ENCODE peak calls at places on chromosomes 11 and 22, in six cellular contexts. V is cardiac fibroblast, E is thoracic aorta, W is HL-60, I is breast epithelium, R is tibial artery. D is an unnamed sample.

GRCh38 chr22:49448546-49448945 is 379.1 kb downstream of the BRD1 start:
- DNase-seq in E (no peak), R (no peak), I (no peak), W (no peak), V (no peak), D (no peak)

GRCh38 chr22:48147831-48148230 is 1385.4 kb downstream of the TBC1D22A start:
- DNase-seq in V (no peak), R (no peak), W (no peak), I (no peak), E (no peak), D (no peak)

GRCh38 chr22:27222178-27222577 is 564.8 kb downstream of the MIAT start:
- DNase-seq in W (no peak), R (no peak), I (no peak), E (no peak), V (no peak), D (no peak)

GRCh38 chr11:26028294-26028954 is 303.5 kb upstream of the ANO3 start:
- DNase-seq in W (no peak), V (peak; percentile 69), E (no peak), R (no peak), I (no peak), D (no peak)

GRCh38 chr11:58513747-58514367 is 6.0 kb upstream of the OR5B21 start:
- DNase-seq in I (no peak), E (no peak), W (no peak), V (peak; percentile 86), R (no peak), D (peak; percentile 47)

GRCh38 chr11:18617688-18618340 is 16.3 kb downstream of the SPTY2D1 start:
- DNase-seq in W (no peak), I (no peak), R (no peak), E (no peak), V (peak; percentile 57), D (no peak)

GRCh38 chr11:70407121-70407520 is 8.8 kb downstream of the CTTN start:
- DNase-seq in I (no peak), W (no peak), E (no peak), R (no peak), V (no peak), D (no peak)

GRCh38 chr11:2788751-2789140 is 89.0 kb upstream of the KCNQ1OT1 start:
- DNase-seq in W (no peak), V (no peak), E (no peak), R (no peak), I (no peak), D (no peak)

GRCh38 chr11:30342736-30343166 is 19.8 kb downstream of the ARL14EP start:
- DNase-seq in E (no peak), V (no peak), R (no peak), W (peak; percentile 54), I (no peak), D (no peak)

GRCh38 chr11:64000026-64000739 is 13.9 kb downstream of the OTUB1 start:
- DNase-seq in I (peak; percentile 65), V (peak; percentile 68), E (no peak), W (peak; percentile 56), R (peak; percentile 51), D (peak; percentile 79)

GRCh38 chr11:16081756-16082531 is 274.4 kb downstream of the SOX6 start:
- DNase-seq in R (no peak), W (no peak), I (no peak), E (no peak), V (no peak), D (no peak)

GRCh38 chr11:14907411-14908213 is 15.6 kb upstream of the CYP2R1 start:
- DNase-seq in W (no peak), I (peak; percentile 71), V (peak; percentile 67), E (peak; percentile 33), R (peak; percentile 78), D (peak; percentile 81)

GRCh38 chr11:111366560-111367410 is 12.3 kb downstream of the POU2AF1 start:
- DNase-seq in I (no peak), V (no peak), W (no peak), R (no peak), E (no peak), D (no peak)

GRCh38 chr22:19774628-19775027 is 14.1 kb downstream of the TBX1 start:
- DNase-seq in V (no peak), W (no peak), E (no peak), R (no peak), I (no peak), D (no peak)

GRCh38 chr11:2724653-2725366 is 25.0 kb upstream of the KCNQ1OT1 start:
- DNase-seq in W (no peak), V (no peak), R (no peak), I (no peak), E (no peak), D (no peak)

GRCh38 chr11:70064726-70065317 is 13.3 kb upstream of the ANO1 start:
- DNase-seq in R (no peak), E (no peak), W (no peak), V (no peak), I (no peak), D (no peak)

DNA sequence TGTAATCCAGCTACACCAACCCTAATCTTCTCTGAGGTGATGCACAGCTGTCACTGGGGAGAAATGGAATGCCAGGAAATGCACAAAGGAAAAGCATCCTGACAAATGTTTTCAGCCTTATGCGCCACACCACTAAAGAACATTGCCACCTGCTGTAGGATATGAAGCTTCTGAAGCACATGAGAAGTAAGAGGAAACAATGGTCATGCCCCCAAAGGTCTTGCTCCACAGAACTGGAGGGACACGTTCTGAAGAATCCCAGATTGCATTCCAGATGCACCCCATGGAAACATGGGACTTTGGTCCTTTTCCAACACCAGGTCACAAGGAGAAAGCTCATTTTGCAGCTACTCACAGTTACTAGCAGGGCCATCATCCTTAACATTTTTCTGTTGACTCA is 48.7 kb upstream of the ZBED5 start:
- DNase-seq in E (no peak), V (peak; percentile 54), R (no peak), I (no peak), W (no peak), D (no peak)
- TF ChIP-seq CTCF in E (no peak), V (peak; percentile 36), R (no peak), I (no peak), W (no peak), D (no peak)

GRCh38 chr22:42794551-42795510 is 62.2 kb downstream of the ARFGAP3 start:
- DNase-seq in V (no peak), E (no peak), R (no peak), I (peak; percentile 47), W (no peak), D (no peak)
- TF ChIP-seq CTCF in V (peak; percentile 23), E (no peak), R (no peak), I (no peak), W (no peak), D (no peak)

GRCh38 chr11:87722756-87723599 is 452.3 kb downstream of the RAB38 start:
- DNase-seq in V (peak; percentile 36), I (no peak), R (no peak), E (no peak), W (no peak), D (peak; percentile 23)
- TF ChIP-seq CTCF in V (peak; percentile 78), I (no peak), R (peak; percentile 32), E (no peak), W (peak; percentile 69), D (peak; percentile 58)

DNA sequence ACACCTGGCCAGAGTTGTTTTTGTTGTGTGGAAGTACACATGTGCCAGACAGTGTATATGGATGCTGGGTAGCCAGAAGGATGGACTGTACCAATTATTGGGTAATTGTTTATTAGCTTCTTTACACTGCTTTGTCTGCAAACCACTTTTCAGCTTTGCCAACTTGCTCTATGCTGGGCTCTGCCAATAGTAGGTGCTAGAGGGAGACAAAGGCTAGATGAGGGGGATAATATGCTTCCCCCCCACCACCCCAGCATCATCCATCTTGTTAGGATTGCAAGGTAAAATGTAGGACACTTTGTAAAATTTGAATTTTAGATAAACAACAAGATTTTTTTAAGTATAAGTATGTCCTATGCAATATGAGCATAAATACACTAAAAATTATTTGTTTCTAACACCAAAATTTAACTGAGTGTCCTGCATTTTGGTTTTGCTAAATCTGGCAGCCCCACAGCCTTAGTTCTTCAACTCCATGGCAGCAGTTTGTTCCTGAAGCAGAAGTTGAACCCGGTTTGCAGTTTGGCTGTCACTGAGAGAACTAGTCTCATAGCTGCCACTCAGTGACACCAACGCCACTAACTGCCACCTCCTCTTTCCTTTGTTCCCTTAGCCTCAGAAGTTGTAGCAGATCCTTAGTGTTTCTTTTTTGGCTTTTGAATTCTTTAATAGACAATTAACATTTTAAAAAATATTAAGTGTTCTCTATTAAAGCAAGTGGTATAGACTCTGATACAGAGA is 78.8 kb downstream of the CCDC81 start:
- DNase-seq in I (no peak), E (no peak), W (no peak), V (no peak), R (no peak), D (no peak)
- TF ChIP-seq CTCF in I (no peak), E (no peak), W (no peak), V (no peak), R (no peak), D (peak; percentile 9)

DNA sequence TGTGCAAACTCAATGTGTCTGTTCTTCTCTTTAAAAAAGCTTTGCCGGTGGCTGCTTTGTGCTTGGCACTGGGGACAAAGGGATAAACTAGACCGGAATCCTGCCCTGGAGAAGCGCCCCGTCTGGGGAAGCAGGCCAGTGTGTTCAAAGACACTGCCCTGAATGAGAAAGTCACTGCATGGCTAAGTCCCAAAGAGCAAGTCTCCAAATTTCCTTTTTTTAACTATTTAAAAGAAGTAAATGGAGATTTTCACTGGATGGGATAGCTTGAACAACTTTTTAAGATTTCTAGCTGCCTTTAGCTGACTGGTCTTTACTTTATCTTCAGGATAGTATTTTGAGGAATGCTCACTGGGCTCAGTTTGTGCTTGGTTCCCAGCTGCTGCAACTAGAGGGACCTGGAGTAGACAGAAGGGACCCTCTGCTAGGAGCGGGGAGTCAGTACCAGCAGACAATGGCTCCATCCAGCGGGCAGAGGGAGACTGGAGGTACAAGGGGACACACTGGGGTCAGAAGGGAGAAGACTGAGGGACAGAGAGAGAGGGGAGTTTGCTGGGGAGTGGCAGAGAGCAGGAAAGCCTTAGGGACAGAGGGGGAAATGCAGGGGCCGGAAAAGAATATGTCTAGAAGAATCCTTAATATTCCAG is 22.2 kb upstream of the ACER3 start:
- DNase-seq in I (no peak), W (no peak), E (no peak), R (no peak), V (peak; percentile 22), D (peak; percentile 38)
- TF ChIP-seq CTCF in I (no peak), W (no peak), E (no peak), R (peak; percentile 4), V (peak; percentile 44), D (no peak)